ENCODE peak calls at places on chromosomes 11 and 22, in four cellular contexts. T is tibial nerve, W is ovary, N is IMR-90. G is an unnamed sample. For H3K4me1, the result is how much of the 10 kb centered on the place peaks cover.

GRCh38 chr22:32112380-32112779 is 46.7 kb downstream of the C22orf42 start:
- DNase-seq in W (no peak), T (no peak), N (no peak), G (no peak)

GRCh38 chr11:11816511-11817319 is 25.1 kb upstream of the USP47 start:
- DNase-seq in T (no peak), N (peak), W (no peak), G (no peak)

GRCh38 chr11:56841210-56841810 is 92.8 kb upstream of the OR9G4 start:
- DNase-seq in W (no peak), T (peak), N (peak), G (no peak)

GRCh38 chr11:70265341-70265740 is 5.1 kb upstream of the PPFIA1 start:
- DNase-seq in N (no peak), W (no peak), T (no peak), G (no peak)

GRCh38 chr11:131077340-131077739 is 161.1 kb upstream of the SNX19 start:
- DNase-seq in T (no peak), W (no peak), N (peak), G (no peak)

GRCh38 chr11:129368889-129369672 is 6.6 kb upstream of the BARX2 start:
- DNase-seq in N (no peak), W (no peak), T (no peak), G (no peak)

GRCh38 chr11:117930668-117931330 is 1.6 kb upstream of the TMPRSS13 start:
- DNase-seq in W (no peak), N (no peak), T (no peak), G (no peak)

GRCh38 chr22:48955351-48956311 is 872.0 kb downstream of the BRD1 start:
- DNase-seq in W (no peak), T (no peak), N (no peak), G (no peak)

GRCh38 chr22:46008836-46009596 is 32.1 kb upstream of the WNT7B start:
- DNase-seq in T (no peak), W (no peak), N (no peak), G (peak)

GRCh38 chr22:33023119-33023827 is 34.9 kb downstream of the SYN3 start:
- DNase-seq in N (no peak), W (no peak), T (no peak), G (no peak)

GRCh38 chr11:25225078-25225477 is 728.2 kb downstream of the LUZP2 start:
- DNase-seq in W (no peak), N (no peak), T (no peak), G (no peak)

GRCh38 chr11:120224872-120225371 is 14.1 kb downstream of the OAF start:
- DNase-seq in N (no peak), T (no peak), W (peak), G (no peak)

GRCh38 chr11:35275808-35276170 is 136.8 kb downstream of the CD44 start:
- DNase-seq in T (no peak), N (no peak), W (no peak), G (no peak)

GRCh38 chr22:23970816-23971482 is 3.3 kb downstream of the DDT start:
- DNase-seq in T (no peak), W (no peak), N (no peak), G (peak)

GRCh38 chr11:103845331-103845730 is 191.1 kb upstream of the DDI1 start:
- DNase-seq in T (no peak), W (no peak), N (no peak), G (no peak)

GRCh38 chr11:116379185-116379828 is 393.5 kb downstream of the BUD13 start:
- DNase-seq in T (peak), W (no peak), N (peak), G (no peak)

GRCh38 chr11:69515271-69516245 is 34.1 kb downstream of the LINC01488 start:
- DNase-seq in N (no peak), W (no peak), T (no peak), G (peak)

GRCh38 chr22:17842386-17842785 is 68.1 kb upstream of the BID start:
- DNase-seq in T (no peak), W (peak), N (no peak), G (peak)

GRCh38 chr11:102292951-102293350 is 24.3 kb upstream of the BIRC3 start:
- DNase-seq in N (no peak), W (no peak), T (no peak), G (no peak)

GRCh38 chr11:95734009-95734572 is 55.5 kb downstream of the FAM76B start:
- DNase-seq in T (no peak), N (no peak), W (no peak), G (no peak)

GRCh38 chr22:41842996-41843970 is 10.4 kb downstream of the SREBF2 start:
- DNase-seq in T (no peak), N (no peak), W (no peak), G (no peak)

GRCh38 chr11:124791626-124792341 is 8.4 kb downstream of the MSANTD2 start:
- DNase-seq in T (no peak), N (peak), W (no peak), G (no peak)

GRCh38 chr11:102197759-102198158 is 87.5 kb downstream of the YAP1 start:
- DNase-seq in W (no peak), N (no peak), T (peak), G (no peak)

GRCh38 chr11:47161134-47161854 is 15.4 kb downstream of the ARFGAP2 start:
- DNase-seq in T (peak), W (peak), N (peak), G (peak)

GRCh38 chr11:67303132-67303988 is at the start of gene SSH3:
- DNase-seq in T (peak), W (peak), N (peak), G (peak)
- TF ChIP-seq POLR2A in T (no peak), W (peak), N (no peak), G (no peak)

GRCh38 chr11:108196901-108197300 is 25.5 kb downstream of the NPAT start:
- DNase-seq in W (no peak), T (no peak), N (no peak), G (no peak)
- H3K4me3 ChIP-seq in W (no peak), T (no peak), N (no peak), G (no peak)

GRCh38 chr22:29000225-29000556 is 61.4 kb downstream of the C22orf31 start:
- DNase-seq in N (no peak), T (no peak), W (no peak), G (no peak)
- H3K4me1 ChIP-seq in N (under half), T (under half), W (under half), G (under half)

GRCh38 chr11:61425367-61426131 is 4.2 kb downstream of the CPSF7 start:
- DNase-seq in T (no peak), N (no peak), W (no peak), G (no peak)

GRCh38 chr11:61429346-61429690 is 457 bp downstream of the CPSF7 start:
- DNase-seq in N (peak), W (no peak), T (peak), G (peak)

DNA sequence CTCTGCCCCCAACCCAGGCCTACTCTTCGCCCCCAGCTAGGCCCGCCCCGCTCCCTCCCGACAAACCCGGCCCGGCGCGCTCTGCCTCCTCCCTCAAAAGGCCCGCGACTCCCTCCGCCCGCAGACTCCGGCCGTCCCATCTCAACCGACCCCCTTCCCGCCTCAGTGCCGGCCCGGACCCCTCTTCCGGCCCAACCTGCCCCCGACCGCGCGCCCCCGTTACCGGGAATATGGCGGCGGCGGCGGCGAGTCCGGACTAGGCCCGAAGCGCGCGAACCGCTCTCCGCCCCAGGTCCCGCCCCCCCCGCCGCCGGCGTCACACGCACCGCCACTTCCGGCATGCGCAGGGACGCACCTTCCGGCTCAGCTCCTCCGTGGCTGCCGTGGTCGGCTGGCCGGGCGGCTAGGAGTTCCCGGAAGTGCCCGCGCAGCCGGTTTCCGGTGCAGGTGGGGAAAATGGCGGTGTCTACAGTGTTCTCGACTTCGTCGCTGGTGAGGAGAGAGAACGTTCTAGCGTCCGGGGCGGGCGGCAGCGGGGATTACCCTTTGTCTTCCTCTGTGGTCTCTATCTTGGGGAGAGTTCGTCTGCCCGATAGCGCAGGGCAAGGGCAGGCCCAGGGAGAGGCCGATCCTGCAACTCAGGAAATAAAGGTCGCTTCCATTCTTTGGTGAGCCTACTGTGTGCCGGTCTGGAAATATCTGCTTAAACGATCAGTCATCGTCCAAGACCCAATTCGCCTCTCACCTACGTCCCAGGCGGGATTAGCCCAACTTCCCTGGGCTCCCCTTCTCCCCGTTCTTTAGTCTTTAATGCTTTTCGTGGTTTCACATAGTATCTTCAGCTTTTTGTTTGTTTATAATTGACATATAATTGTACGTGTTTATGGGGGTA is at the start of the genes CPSF7 and SDHAF2:
- DNase-seq in T (peak), W (peak), N (peak), G (peak)
- TF ChIP-seq POLR2A in T (peak), W (peak), N (peak), G (peak)

DNA sequence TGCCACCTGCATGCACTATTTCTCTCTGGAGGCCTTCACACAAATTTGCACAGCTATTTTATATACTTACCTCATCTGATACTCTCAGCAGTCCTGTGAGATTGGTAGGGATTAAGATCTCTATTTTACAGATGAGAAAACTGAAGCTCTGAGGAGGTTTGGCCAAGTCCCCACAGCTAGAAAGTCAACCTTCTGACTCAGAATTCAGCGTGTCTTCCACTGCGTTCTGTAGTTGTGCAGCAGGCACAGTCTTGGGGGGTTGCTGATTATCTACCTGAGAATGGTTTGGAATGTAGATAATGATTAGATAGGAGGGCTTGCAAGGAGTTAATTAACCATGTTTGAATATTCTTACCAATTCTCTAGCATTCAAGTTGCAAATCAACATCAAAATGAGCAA is 2.5 kb upstream of the SORL1 start:
- DNase-seq in W (no peak), T (no peak), N (no peak), G (no peak)
- H3K4me3 ChIP-seq in W (no peak), T (no peak), N (no peak), G (no peak)

GRCh38 chr11:44539971-44540370 is 25.5 kb upstream of the CD82 start:
- DNase-seq in W (no peak), N (no peak), T (no peak), G (no peak)

GRCh38 chr11:44537679-44538078 is 27.8 kb upstream of the CD82 start:
- DNase-seq in N (no peak), T (no peak), W (no peak), G (no peak)

GRCh38 chr11:44542372-44542771 is 23.1 kb upstream of the CD82 start:
- DNase-seq in T (no peak), N (no peak), W (no peak), G (no peak)

GRCh38 chr11:44538375-44539054 is 26.9 kb upstream of the CD82 start:
- DNase-seq in W (peak), N (peak), T (peak), G (peak)

DNA sequence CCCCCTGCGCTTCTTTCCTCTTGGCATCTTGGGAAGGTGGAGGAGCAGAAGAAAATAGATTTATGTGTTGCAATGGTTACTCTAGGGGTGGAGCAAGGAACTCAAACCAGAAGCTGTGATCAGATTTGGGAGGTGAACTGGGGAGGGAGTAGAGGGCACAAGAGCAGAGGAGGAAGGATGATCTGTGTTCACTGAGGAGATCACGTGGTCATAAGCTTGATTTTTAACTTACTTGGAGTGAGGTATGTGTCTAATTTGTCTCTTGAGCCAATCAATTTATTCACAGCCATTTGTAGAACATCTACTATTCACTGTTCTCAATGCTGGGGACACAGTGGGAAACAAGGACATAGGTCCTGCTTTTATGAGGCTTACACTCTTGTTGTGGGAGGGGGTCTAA is 24.8 kb upstream of the CD82 start:
- DNase-seq in W (no peak), N (no peak), T (no peak), G (no peak)
- H3K4me1 ChIP-seq in W (under half), N (under half), T (under half), G (under half)

GRCh38 chr22:39526736-39527171 is 5.8 kb downstream of the RPS19BP1 start:
- DNase-seq in W (no peak), T (no peak), N (no peak), G (no peak)

GRCh38 chr22:39524089-39524752 is 3.9 kb downstream of the ATF4 start:
- DNase-seq in T (no peak), N (no peak), W (no peak), G (no peak)

GRCh38 chr22:39525658-39525975 is 5.3 kb downstream of the ATF4 start:
- DNase-seq in W (no peak), N (no peak), T (no peak), G (no peak)

GRCh38 chr22:39522567-39523300 is 2.4 kb downstream of the ATF4 start:
- DNase-seq in T (no peak), N (peak), W (no peak), G (peak)

GRCh38 chr22:39524753-39525657 is 4.6 kb downstream of the ATF4 start:
- DNase-seq in N (no peak), T (no peak), W (no peak), G (no peak)
- TF ChIP-seq POLR2A in N (no peak), T (no peak), W (no peak), G (no peak)

GRCh38 chr11:2533642-2534115 is 88.9 kb downstream of the KCNQ1 start:
- DNase-seq in W (peak), N (peak), T (peak), G (peak)

GRCh38 chr11:2531987-2532703 is 87.3 kb downstream of the KCNQ1 start:
- DNase-seq in T (no peak), W (no peak), N (no peak), G (no peak)

GRCh38 chr11:2534131-2534956 is 89.5 kb downstream of the KCNQ1 start:
- DNase-seq in T (no peak), W (no peak), N (no peak), G (peak)

GRCh38 chr11:2531277-2531986 is 86.6 kb downstream of the KCNQ1 start:
- DNase-seq in N (peak), T (peak), W (peak), G (peak)

GRCh38 chr11:2532704-2533641 is 88.2 kb downstream of the KCNQ1 start:
- DNase-seq in N (peak), W (peak), T (peak), G (peak)
- H3K4me3 ChIP-seq in N (no peak), W (peak), T (peak), G (no peak)

G was measured in sigmoid colon.